ENCODE peak calls at places on chromosomes 12 and 14, in seven cellular contexts. J is upper lobe of left lung; L is lower lobe of right lung; G is left ventricle myocardium inferior; F is tibial artery; N is CD8-positive, alpha-beta T cell; K is transverse colon. C is an unnamed sample. For H3K36me3, the result is how much of the 10 kb centered on the place peaks cover.

GRCh38 chr12:84842406-84843013 is 70.1 kb downstream of the SLC6A15 start:
- DNase-seq in K (no peak), N (no peak), L (no peak), G (no peak), J (no peak), F (no peak), C (no peak)

GRCh38 chr12:61563640-61564039 is 696.6 kb upstream of the USP15 start:
- DNase-seq in N (no peak), K (no peak), L (no peak), J (no peak), F (no peak), G (no peak), C (no peak)

GRCh38 chr12:74021937-74022336 is 515.7 kb upstream of the ATXN7L3B start:
- DNase-seq in G (peak), L (peak), K (peak), J (no peak), N (no peak), F (no peak), C (no peak)

GRCh38 chr12:74689071-74689655 is 151.5 kb downstream of the ATXN7L3B start:
- DNase-seq in L (no peak), F (no peak), J (no peak), N (no peak), G (no peak), K (no peak), C (peak)

GRCh38 chr14:89628521-89628920 is 211.5 kb upstream of the FOXN3 start:
- DNase-seq in N (no peak), G (no peak), K (no peak), J (no peak), L (no peak), F (no peak), C (no peak)

GRCh38 chr14:100950024-100950423 is 46.5 kb upstream of the RTL1 start:
- DNase-seq in F (no peak), J (no peak), N (no peak), G (no peak), L (no peak), K (no peak), C (no peak)

GRCh38 chr12:2168808-2169207 is 116.0 kb downstream of the CACNA1C start:
- DNase-seq in L (no peak), J (no peak), G (no peak), N (no peak), K (peak), F (no peak), C (no peak)

GRCh38 chr12:51819851-51820720 is 28.4 kb downstream of the FIGNL2 start:
- DNase-seq in K (peak), G (peak), J (no peak), F (no peak), L (peak), N (no peak), C (no peak)

GRCh38 chr14:52874389-52874788 is 76.5 kb downstream of the FERMT2 start:
- DNase-seq in G (no peak), F (no peak), N (no peak), K (no peak), J (no peak), L (no peak), C (no peak)

GRCh38 chr12:51751657-51752056 is 96.9 kb downstream of the FIGNL2 start:
- DNase-seq in G (no peak), J (no peak), F (peak), N (no peak), L (no peak), K (no peak), C (no peak)

GRCh38 chr12:59040651-59041050 is 120.3 kb upstream of the LRIG3 start:
- DNase-seq in G (no peak), N (no peak), J (no peak), F (no peak), L (no peak), K (no peak), C (no peak)

GRCh38 chr12:66804555-66804954 is 125.7 kb upstream of the GRIP1 start:
- DNase-seq in L (no peak), N (no peak), J (no peak), F (no peak), G (no peak), K (no peak), C (no peak)

GRCh38 chr14:103401223-103402214 is 16.3 kb downstream of the MARK3 start:
- DNase-seq in K (no peak), J (no peak), F (no peak), N (no peak), G (no peak), L (no peak), C (no peak)

GRCh38 chr14:54564799-54565235 is 2.1 kb upstream of the SAMD4A start:
- DNase-seq in N (peak), L (no peak), K (no peak), F (peak), J (no peak), G (no peak), C (no peak)

GRCh38 chr12:58465418-58465817 is 454.9 kb downstream of the LRIG3 start:
- DNase-seq in N (no peak), J (no peak), K (no peak), G (no peak), L (no peak), F (no peak), C (no peak)

GRCh38 chr12:89674326-89674942 is 34.2 kb downstream of the ATP2B1 start:
- DNase-seq in N (no peak), L (no peak), K (no peak), G (no peak), J (no peak), F (no peak), C (no peak)

GRCh38 chr14:43754838-43755237 is 752.2 kb downstream of the FSCB start:
- DNase-seq in J (no peak), L (no peak), K (no peak), F (no peak), N (no peak), G (no peak), C (no peak)

GRCh38 chr14:70804556-70805162 is 4.7 kb downstream of the MAP3K9 start:
- DNase-seq in L (no peak), N (no peak), J (no peak), G (no peak), F (no peak), K (no peak), C (no peak)

GRCh38 chr14:86912689-86913088 is 1080.3 kb downstream of the GALC start:
- DNase-seq in N (no peak), J (no peak), K (no peak), F (no peak), L (no peak), G (no peak), C (no peak)

GRCh38 chr14:60094306-60094897 is 2.7 kb downstream of the PCNX4 start:
- DNase-seq in K (no peak), G (no peak), L (no peak), N (no peak), F (no peak), J (no peak), C (no peak)

GRCh38 chr14:76810953-76811400 is 1.7 kb downstream of the ANGEL1 start:
- DNase-seq in K (peak), F (no peak), N (no peak), J (no peak), G (no peak), L (no peak), C (no peak)

GRCh38 chr12:108683906-108684556 is 47.3 kb downstream of the CORO1C start:
- DNase-seq in N (no peak), K (no peak), G (no peak), L (no peak), J (no peak), F (no peak), C (no peak)

GRCh38 chr14:84087986-84088531 is 1441.9 kb upstream of the FLRT2 start:
- DNase-seq in F (no peak), N (no peak), K (no peak), G (no peak), L (no peak), J (peak), C (no peak)

GRCh38 chr12:58296818-58297217 is 355.5 kb downstream of the ATP23 start:
- DNase-seq in L (no peak), F (no peak), G (no peak), K (no peak), J (no peak), N (no peak), C (no peak)

GRCh38 chr12:69689638-69690037 is 9.5 kb downstream of the BEST3 start:
- DNase-seq in J (no peak), K (no peak), N (no peak), G (no peak), F (no peak), L (no peak), C (no peak)

GRCh38 chr14:47200740-47201139 is 474.7 kb downstream of the MDGA2 start:
- DNase-seq in F (no peak), K (no peak), L (peak), J (peak), N (no peak), G (no peak), C (no peak)

GRCh38 chr12:114674201-114675047 is 9.6 kb downstream of the TBX3 start:
- DNase-seq in F (no peak), G (no peak), K (no peak), L (no peak), N (no peak), J (peak), C (no peak)

GRCh38 chr12:79983492-79983891 is 48.6 kb upstream of the PPP1R12A start:
- DNase-seq in N (no peak), J (no peak), F (no peak), K (no peak), L (no peak), G (no peak), C (no peak)

GRCh38 chr12:21828779-21829178 is 54.3 kb upstream of the KCNJ8 start:
- DNase-seq in F (peak), G (peak), L (no peak), J (no peak), N (no peak), K (peak), C (no peak)
- H3K4me3 ChIP-seq in F (no peak), G (no peak), L (no peak), J (no peak), N (no peak), K (no peak), C (no peak)

GRCh38 chr14:28767851-28768548 is 1.4 kb downstream of the FOXG1 start:
- DNase-seq in N (no peak), K (no peak), J (peak), G (no peak), L (no peak), F (no peak), C (peak)
- TF ChIP-seq CTCF in N (no peak), K (no peak), J (no peak), G (no peak), L (no peak), F (no peak), C (no peak)

GRCh38 chr12:120213758-120214157 is 12.8 kb upstream of the RPLP0 start:
- DNase-seq in J (peak), F (no peak), N (no peak), K (no peak), L (no peak), G (no peak), C (no peak)
- H3K36me3 ChIP-seq in J (half or more), F (under half), N (under half), K (under half), L (half or more), G (half or more), C (under half)

DNA sequence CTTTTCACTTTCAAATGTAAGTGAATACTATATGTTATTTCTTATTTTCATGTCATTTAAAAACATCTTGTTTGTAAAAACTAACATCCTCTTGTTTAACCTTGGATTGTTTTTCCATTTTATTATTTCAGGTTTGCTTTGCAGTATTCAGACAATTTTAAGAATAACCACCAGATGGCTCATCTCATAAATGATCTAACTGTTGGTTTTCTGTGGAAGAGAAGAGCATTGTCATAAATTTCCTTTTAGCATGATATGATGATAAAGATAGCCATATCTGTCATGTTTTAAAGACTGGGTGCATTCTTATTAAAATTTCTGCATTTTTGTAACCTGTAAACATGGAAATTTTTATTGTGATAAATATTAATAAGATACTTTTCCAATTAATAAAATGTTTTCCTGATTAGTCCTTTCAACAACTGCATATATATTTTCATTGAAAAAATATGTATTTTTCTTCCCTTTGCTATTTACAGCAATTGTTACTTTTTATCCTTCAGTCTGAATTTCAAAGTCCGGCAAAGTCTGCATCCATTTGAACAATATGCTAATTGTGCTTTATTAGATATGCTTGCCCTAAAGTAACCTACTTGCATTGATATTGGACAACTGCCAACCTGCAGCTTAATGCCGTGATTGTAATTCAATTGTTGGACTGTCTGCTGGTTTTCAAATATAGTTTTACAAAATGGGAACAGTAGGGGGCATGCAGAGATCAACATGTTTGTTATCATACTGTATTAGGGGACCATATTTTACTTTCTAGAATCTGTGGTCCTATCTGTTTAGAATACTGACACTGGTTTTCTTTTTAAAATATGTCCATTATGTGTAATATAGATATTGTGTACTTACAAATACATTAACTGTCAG is 163.4 kb downstream of the GARIN6 start:
- DNase-seq in J (no peak), N (no peak), K (no peak), L (no peak), G (no peak), F (no peak), C (no peak)
- H3K4me3 ChIP-seq in J (no peak), N (no peak), K (no peak), L (no peak), G (no peak), F (no peak), C (no peak)

GRCh38 chr12:56280849-56281248 is 14.1 kb downstream of the COQ10A start:
- DNase-seq in F (no peak), J (no peak), G (no peak), N (no peak), L (no peak), K (no peak), C (no peak)

GRCh38 chr12:56282030-56282429 is 15.3 kb downstream of the COQ10A start:
- DNase-seq in N (no peak), J (no peak), K (no peak), L (no peak), G (no peak), F (no peak), C (no peak)

GRCh38 chr12:56288705-56289387 is 11.3 kb downstream of the CS start:
- DNase-seq in J (no peak), L (no peak), F (no peak), N (no peak), K (no peak), G (no peak), C (no peak)

GRCh38 chr12:56282581-56282980 is 15.8 kb downstream of the COQ10A start:
- DNase-seq in L (no peak), G (no peak), J (no peak), K (no peak), F (no peak), N (no peak), C (no peak)

DNA sequence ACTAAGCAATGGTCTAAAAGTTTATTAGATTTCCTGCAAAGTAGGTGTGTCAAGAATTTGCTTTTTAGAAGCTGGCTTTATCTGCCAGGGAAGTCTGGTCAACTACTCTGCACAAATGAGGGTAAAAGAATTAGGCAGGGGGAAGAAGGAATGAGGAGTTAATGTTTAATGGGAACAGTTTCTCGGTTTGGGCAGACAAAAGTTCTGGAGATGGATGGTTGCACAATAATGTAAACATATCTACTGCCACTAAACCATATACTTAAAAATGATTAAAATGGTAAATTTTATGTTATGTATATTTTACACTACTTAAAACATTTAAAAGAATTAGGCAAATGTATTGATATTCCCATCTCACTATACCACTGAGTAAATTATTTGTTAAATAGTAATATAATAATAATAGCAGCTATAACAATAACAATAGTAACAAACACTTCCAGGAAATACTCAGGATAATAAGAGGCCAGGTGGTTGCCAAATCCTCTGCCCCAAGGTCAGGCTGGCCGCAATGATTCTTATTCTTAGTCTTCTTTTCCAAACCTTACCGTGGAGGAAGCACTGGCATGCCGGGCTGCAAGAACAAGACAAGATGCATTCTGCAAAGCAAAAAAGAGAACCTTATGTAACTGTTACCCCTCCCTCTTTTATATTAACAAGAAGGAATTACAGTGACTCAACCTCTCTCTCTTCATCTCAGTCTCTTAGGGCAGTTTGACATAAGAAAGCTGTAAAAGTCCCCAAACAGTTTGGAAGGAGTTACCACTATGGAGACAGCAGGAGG is 13.9 kb downstream of the CS start:
- DNase-seq in L (no peak), F (no peak), J (no peak), K (no peak), N (no peak), G (no peak), C (no peak)
- TF ChIP-seq CTCF in L (no peak), F (no peak), J (no peak), K (no peak), N (no peak), G (no peak), C (no peak)

DNA sequence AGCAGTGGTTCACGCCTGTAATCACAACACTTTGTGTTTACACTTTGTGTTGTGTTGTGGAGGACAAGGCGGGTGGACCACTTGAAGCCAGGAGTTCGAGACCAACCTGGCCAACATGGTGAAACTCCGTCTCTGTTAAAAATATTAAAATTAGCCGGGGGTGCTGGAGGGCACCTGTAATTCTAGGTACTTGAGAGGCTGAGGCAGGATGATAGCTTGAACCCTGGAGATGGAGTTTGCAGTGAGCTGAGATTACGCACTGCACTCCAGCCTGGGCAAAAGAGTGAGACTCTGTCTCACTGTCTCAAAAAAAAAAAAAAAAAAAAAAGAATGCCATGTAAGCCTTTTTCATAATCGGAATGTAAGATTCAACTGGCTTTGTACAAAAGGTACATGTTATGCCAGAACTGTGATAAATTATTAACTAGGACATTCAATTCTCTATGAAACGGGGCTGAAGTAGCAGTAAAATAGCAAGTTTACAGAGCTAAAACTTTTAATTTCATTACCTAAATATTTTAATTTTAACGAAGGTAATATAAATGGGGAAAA is 13.9 kb upstream of the PITPNM2 start:
- DNase-seq in J (no peak), K (no peak), F (no peak), G (no peak), L (no peak), N (no peak), C (no peak)
- H3K36me3 ChIP-seq in J (under half), K (under half), F (under half), G (half or more), L (under half), N (under half), C (under half)

C was measured in GM06990.